ENCODE peak calls at places on chromosomes 3 and 15, in six cellular contexts. A, P, I, L, V and W are unnamed samples.

GRCh38 chr3:4852780-4853748 is 126.2 kb upstream of the BHLHE40 start:
- DNase-seq in A (no peak), P (no peak), I (peak), L (no peak), V (no peak), W (peak)

GRCh38 chr3:101779047-101779807 is at the start of gene NXPE3:
- DNase-seq in A (peak), P (peak), I (peak), L (peak), V (peak), W (peak)

GRCh38 chr15:87713405-87713995 is 543.0 kb downstream of the NTRK3 start:
- DNase-seq in A (no peak), P (no peak), I (no peak), L (no peak), V (no peak), W (no peak)

GRCh38 chr3:195914648-195915473 is 6.5 kb upstream of the TNK2 start:
- DNase-seq in A (no peak), P (peak), I (peak), L (no peak), V (peak), W (peak)

GRCh38 chr15:81292516-81293001 is 31.4 kb downstream of the STARD5 start:
- DNase-seq in A (no peak), P (no peak), I (no peak), L (no peak), V (peak), W (no peak)

GRCh38 chr3:179652467-179653105 is at the start of gene USP13:
- DNase-seq in A (peak), P (peak), I (peak), L (peak), V (peak), W (peak)

GRCh38 chr3:54324069-54324468 is 201.7 kb downstream of the CACNA2D3 start:
- DNase-seq in A (no peak), P (no peak), I (no peak), L (no peak), V (no peak), W (no peak)

GRCh38 chr3:194104041-194104751 is 31.8 kb upstream of the HES1 start:
- DNase-seq in A (no peak), P (peak), I (no peak), L (peak), V (peak), W (no peak)

GRCh38 chr3:172868565-172869172 is 118.1 kb downstream of the ECT2 start:
- DNase-seq in A (no peak), P (no peak), I (no peak), L (no peak), V (no peak), W (no peak)

GRCh38 chr3:178385280-178385952 is 150.8 kb upstream of the KCNMB2 start:
- DNase-seq in A (no peak), P (peak), I (peak), L (peak), V (peak), W (peak)

GRCh38 chr15:36737430-36737891 is 158.0 kb downstream of the CDIN1 start:
- DNase-seq in A (no peak), P (no peak), I (peak), L (no peak), V (no peak), W (no peak)

GRCh38 chr3:179688847-179689246 is 36.0 kb downstream of the USP13 start:
- DNase-seq in A (no peak), P (no peak), I (no peak), L (no peak), V (no peak), W (no peak)

GRCh38 chr15:62894322-62895085 is 148.0 kb upstream of the TPM1 start:
- DNase-seq in A (no peak), P (no peak), I (no peak), L (no peak), V (no peak), W (no peak)

GRCh38 chr15:63372018-63372705 is 9.5 kb downstream of the CA12 start:
- DNase-seq in A (no peak), P (peak), I (peak), L (no peak), V (no peak), W (no peak)

GRCh38 chr3:73407572-73407971 is 217.2 kb downstream of the PDZRN3 start:
- DNase-seq in A (no peak), P (no peak), I (no peak), L (no peak), V (no peak), W (no peak)

GRCh38 chr3:8266679-8267267 is 234.8 kb upstream of the LMCD1 start:
- DNase-seq in A (no peak), P (no peak), I (no peak), L (no peak), V (peak), W (no peak)

GRCh38 chr15:85849946-85850345 is 55.2 kb upstream of the KLHL25 start:
- DNase-seq in A (no peak), P (no peak), I (no peak), L (no peak), V (no peak), W (no peak)

GRCh38 chr15:66714543-66714981 is 12.5 kb downstream of the SMAD6 start:
- DNase-seq in A (no peak), P (peak), I (peak), L (no peak), V (no peak), W (no peak)

GRCh38 chr3:172750368-172751187 is at the start of gene ECT2:
- DNase-seq in A (peak), P (peak), I (peak), L (peak), V (peak), W (peak)

GRCh38 chr3:183664913-183665381 is 29.5 kb downstream of the KLHL24 start:
- DNase-seq in A (no peak), P (no peak), I (peak), L (no peak), V (no peak), W (peak)

GRCh38 chr3:112302881-112303761 is 9.1 kb upstream of the SLC9C1 start:
- DNase-seq in A (no peak), P (no peak), I (peak), L (no peak), V (peak), W (no peak)

GRCh38 chr3:158313344-158313927 is 203.5 kb downstream of the RSRC1 start:
- DNase-seq in A (peak), P (peak), I (peak), L (no peak), V (peak), W (peak)

GRCh38 chr3:19946291-19946831 is 536 bp upstream of the RAB5A start:
- DNase-seq in A (no peak), P (no peak), I (peak), L (peak), V (no peak), W (no peak)

GRCh38 chr15:39585394-39585841 is 4.5 kb downstream of the THBS1 start:
- DNase-seq in A (no peak), P (no peak), I (peak), L (no peak), V (no peak), W (no peak)

GRCh38 chr3:141229132-141229531 is 2.5 kb upstream of the PXYLP1 start:
- DNase-seq in A (no peak), P (no peak), I (no peak), L (no peak), V (peak), W (no peak)

GRCh38 chr15:73799466-73799865 is 46.3 kb upstream of the INSYN1 start:
- DNase-seq in A (no peak), P (peak), I (peak), L (no peak), V (no peak), W (no peak)

GRCh38 chr3:113626513-113627371 is 69.7 kb downstream of the USF3 start:
- DNase-seq in A (peak), P (peak), I (peak), L (no peak), V (peak), W (peak)

GRCh38 chr3:78871048-78871447 is 896.8 kb downstream of the ROBO1 start:
- DNase-seq in A (no peak), P (no peak), I (no peak), L (no peak), V (no peak), W (no peak)

GRCh38 chr15:59814409-59814808 is 125.3 kb upstream of the BNIP2 start:
- DNase-seq in A (no peak), P (no peak), I (no peak), L (no peak), V (no peak), W (no peak)

GRCh38 chr3:102441832-102442231 is 7.0 kb downstream of the ZPLD1 start:
- DNase-seq in A (no peak), P (no peak), I (no peak), L (no peak), V (no peak), W (no peak)

GRCh38 chr3:44045476-44046275 is 196.0 kb upstream of the TOPAZ1 start:
- DNase-seq in A (peak), P (peak), I (no peak), L (peak), V (peak), W (no peak)

GRCh38 chr15:31128919-31129768 is 27.6 kb upstream of the TRPM1 start:
- DNase-seq in A (peak), P (peak), I (peak), L (peak), V (peak), W (peak)

GRCh38 chr15:63565784-63566183 is 31.4 kb upstream of the FBXL22 start:
- DNase-seq in A (no peak), P (no peak), I (no peak), L (no peak), V (no peak), W (no peak)